ENCODE peak calls at places on chromosomes 3 and 15, in six cellular contexts. M is Calu3, R is cardiac muscle cell, H is psoas muscle, L is nephron progenitor cell, B is fibroblast of mammary gland. C is an unnamed sample.

GRCh38 chr15:90883526-90883931 is 775 bp upstream of the FES start:
- DNase-seq in L (no peak), B (no peak), R (no peak), M (no peak), H (no peak), C (no peak)

GRCh38 chr3:197468866-197469382 is 86.8 kb downstream of the BDH1 start:
- DNase-seq in L (no peak), R (peak), B (peak), M (no peak), H (no peak), C (no peak)

GRCh38 chr3:963755-964154 is 129.1 kb upstream of the CNTN6 start:
- DNase-seq in B (no peak), H (no peak), M (no peak), L (no peak), R (no peak), C (no peak)

GRCh38 chr15:74630284-74631086 is 14.8 kb downstream of the CLK3 start:
- DNase-seq in L (no peak), B (no peak), R (no peak), M (no peak), H (no peak), C (no peak)

GRCh38 chr3:131356006-131356405 is 25.6 kb upstream of the NUDT16 start:
- DNase-seq in M (no peak), H (no peak), L (no peak), B (peak), R (no peak), C (no peak)

GRCh38 chr3:126607214-126607908 is 47.6 kb downstream of the TXNRD3 start:
- DNase-seq in H (no peak), M (no peak), L (no peak), B (peak), R (peak), C (no peak)

GRCh38 chr3:132253262-132253878 is 63.8 kb upstream of the ACP3 start:
- DNase-seq in L (peak), B (peak), M (peak), R (peak), H (no peak), C (peak)

GRCh38 chr15:81235781-81236507 is 39.3 kb downstream of the IL16 start:
- DNase-seq in H (peak), R (peak), M (no peak), L (no peak), B (peak), C (no peak)

GRCh38 chr3:141294848-141295247 is 63.2 kb downstream of the PXYLP1 start:
- DNase-seq in R (peak), H (no peak), M (no peak), B (peak), L (no peak), C (no peak)

GRCh38 chr3:126964950-126965349 is 18.0 kb upstream of the PLXNA1 start:
- DNase-seq in H (no peak), B (no peak), M (no peak), L (no peak), R (no peak), C (no peak)

GRCh38 chr3:177150970-177151627 is 46.2 kb downstream of the TBL1XR1 start:
- DNase-seq in M (peak), R (peak), L (no peak), B (peak), H (no peak), C (no peak)

GRCh38 chr15:74045636-74046274 is 36.6 kb downstream of the GOLGA6A start:
- DNase-seq in H (no peak), M (no peak), R (no peak), B (no peak), L (no peak), C (no peak)

GRCh38 chr15:67082007-67082536 is 16.7 kb downstream of the SMAD3 start:
- DNase-seq in H (no peak), R (no peak), B (no peak), M (no peak), L (no peak), C (no peak)

GRCh38 chr3:191915717-191916116 is 454.8 kb downstream of the PYDC2 start:
- DNase-seq in L (no peak), R (no peak), H (no peak), M (no peak), B (peak), C (no peak)

GRCh38 chr3:4271834-4272233 is 31.3 kb upstream of the SETMAR start:
- DNase-seq in R (peak), L (peak), M (peak), H (no peak), B (peak), C (no peak)

GRCh38 chr3:47421741-47422649 is 41.2 kb downstream of the PTPN23 start:
- DNase-seq in R (peak), H (peak), B (peak), M (peak), L (no peak), C (no peak)
- TF ChIP-seq CTCF in R (peak), H (peak), B (peak), M (no peak), L (no peak), C (no peak)

DNA sequence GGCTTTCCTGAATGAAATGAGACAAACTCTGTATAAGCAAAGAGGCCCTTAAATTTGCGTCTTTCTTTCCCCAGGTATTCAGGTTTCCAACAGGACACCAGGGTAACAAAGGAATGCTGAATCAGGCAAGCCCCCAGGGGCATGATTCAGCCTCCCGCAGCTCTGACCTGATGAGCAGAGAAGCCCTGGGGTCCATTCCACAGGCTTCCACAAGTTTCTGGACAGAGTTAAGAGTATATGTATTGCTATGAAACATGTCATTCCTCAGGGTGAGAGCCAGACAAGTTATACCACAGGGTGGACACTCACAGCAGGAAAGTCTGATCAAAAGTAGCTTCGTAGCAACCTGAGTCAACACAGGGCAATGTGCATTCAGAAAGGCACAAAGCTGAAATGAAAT is 68.1 kb upstream of the CTNNB1 start:
- DNase-seq in B (no peak), H (no peak), R (no peak), M (no peak), L (no peak), C (no peak)
- TF ChIP-seq CTCF in B (no peak), H (no peak), R (no peak), M (no peak), L (no peak), C (no peak)

GRCh38 chr3:10901293-10902010 is 85.4 kb downstream of the SLC6A11 start:
- DNase-seq in L (no peak), M (no peak), B (no peak), R (no peak), H (no peak), C (no peak)
- TF ChIP-seq CTCF in L (no peak), M (no peak), B (no peak), R (no peak), H (no peak), C (no peak)

GRCh38 chr3:25662921-25663320 is 1.8 kb downstream of the TOP2B start:
- DNase-seq in R (peak), M (no peak), H (no peak), L (no peak), B (no peak), C (no peak)

GRCh38 chr3:25665646-25666136 is 984 bp upstream of the TOP2B start:
- DNase-seq in L (no peak), R (no peak), H (no peak), M (no peak), B (no peak), C (no peak)

GRCh38 chr3:25663324-25664065 is 1.2 kb downstream of the TOP2B start:
- DNase-seq in B (peak), L (peak), R (peak), M (peak), H (no peak), C (peak)

GRCh38 chr3:25664810-25665645 is at the start of gene TOP2B:
- DNase-seq in R (peak), B (peak), M (peak), H (peak), L (peak), C (peak)

GRCh38 chr3:25664066-25664809 is 469 bp downstream of the TOP2B start:
- DNase-seq in L (peak), R (peak), M (peak), B (peak), H (peak), C (peak)
- TF ChIP-seq CTCF in L (no peak), R (no peak), M (no peak), B (no peak), H (no peak), C (no peak)

DNA sequence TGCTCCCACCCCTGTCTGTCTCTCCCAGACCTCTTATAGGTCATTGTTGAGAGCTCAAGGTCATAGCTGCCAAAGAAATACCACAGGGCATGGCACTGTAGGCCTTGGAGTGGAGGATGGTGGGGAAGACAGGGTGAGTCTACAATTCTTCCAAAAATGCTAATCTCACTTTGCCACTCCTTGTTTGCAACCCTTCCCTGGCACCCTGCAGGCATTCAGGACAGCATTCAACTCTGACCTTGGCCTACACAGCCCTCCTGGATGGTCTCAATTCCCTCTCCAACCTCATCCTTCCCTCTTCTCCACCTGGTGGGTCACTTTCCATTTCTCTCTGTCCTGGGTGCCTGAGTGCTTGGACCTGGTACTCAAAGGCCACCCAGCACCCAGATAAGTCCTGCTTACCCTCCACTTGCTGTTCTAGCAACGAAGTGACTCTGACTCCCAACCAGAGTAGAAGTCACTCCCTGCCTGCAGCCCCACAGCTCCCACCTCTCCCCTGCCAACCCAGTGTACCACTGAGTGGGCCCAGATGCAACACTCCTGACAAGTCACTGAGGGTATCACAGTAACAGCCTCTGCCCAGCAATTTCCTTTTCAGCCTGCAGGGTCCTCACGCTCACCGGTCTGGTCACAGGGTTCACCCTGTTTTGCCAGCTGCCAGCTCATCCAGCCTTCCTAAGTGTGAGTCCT is 36.6 kb downstream of the AMOTL2 start:
- DNase-seq in H (no peak), L (no peak), R (no peak), B (no peak), M (no peak), C (no peak)
- TF ChIP-seq CTCF in H (no peak), L (no peak), R (no peak), B (no peak), M (no peak), C (no peak)

GRCh38 chr3:2839886-2840285 is 270.3 kb downstream of the IL5RA start:
- DNase-seq in H (no peak), R (no peak), B (peak), M (no peak), L (no peak), C (no peak)

GRCh38 chr3:2837893-2838292 is 272.3 kb downstream of the IL5RA start:
- DNase-seq in H (no peak), B (no peak), R (no peak), L (no peak), M (no peak), C (no peak)

GRCh38 chr3:2838533-2839157 is 271.5 kb downstream of the IL5RA start:
- DNase-seq in L (peak), R (no peak), M (no peak), H (no peak), B (no peak), C (no peak)

GRCh38 chr3:2837233-2837632 is 272.9 kb downstream of the IL5RA start:
- DNase-seq in L (no peak), M (no peak), R (no peak), H (no peak), B (no peak), C (no peak)
- TF ChIP-seq CTCF in L (no peak), M (no peak), R (no peak), H (no peak), B (no peak), C (no peak)

C was measured in endothelial cell.